ENCODE peak calls at places on chromosomes 2 and 18, in seven cellular contexts. W is WTC11, C is H1, H is K562, S is HepG2, E is GM12878, F is HCT116. J is an unnamed sample.

GRCh38 chr2:222561817-222562424 is 94.0 kb downstream of the FARSB start:
- DNase-seq in W (peak; percentile 56), S (peak; percentile 41), C (peak; percentile 70), F (peak; percentile 39), E (peak; percentile 13), H (peak; percentile 22), J (peak; percentile 71)

GRCh38 chr2:239830066-239830717 is 194.9 kb downstream of the NDUFA10 start:
- DNase-seq in E (no peak), W (no peak), C (peak; percentile 35), F (no peak), H (no peak), S (no peak), J (no peak)

GRCh38 chr2:237874585-237875161 is 15.2 kb downstream of the RAMP1 start:
- DNase-seq in S (no peak), W (no peak), F (no peak), H (no peak), C (no peak), E (no peak), J (no peak)

GRCh38 chr2:69242651-69243051 is 144.4 kb downstream of the GFPT1 start:
- DNase-seq in W (no peak), C (no peak), H (no peak), F (no peak), S (no peak), E (no peak), J (no peak)

GRCh38 chr2:42618972-42619371 is 50.5 kb downstream of the MTA3 start:
- DNase-seq in W (no peak), S (no peak), H (no peak), F (no peak), E (no peak), C (no peak), J (no peak)

GRCh38 chr2:27885656-27886055 is 4.5 kb downstream of the RBKS start:
- DNase-seq in H (no peak), W (no peak), C (no peak), E (no peak), S (no peak), F (no peak), J (no peak)

GRCh38 chr2:110642360-110642759 is 35.5 kb downstream of the BUB1 start:
- DNase-seq in W (no peak), C (no peak), H (no peak), E (no peak), F (no peak), S (no peak), J (no peak)

GRCh38 chr18:45864081-45864480 is 38.6 kb downstream of the SIGLEC15 start:
- DNase-seq in F (no peak), E (no peak), W (no peak), H (no peak), S (no peak), C (no peak), J (no peak)

GRCh38 chr2:54771166-54771565 is 47.7 kb downstream of the EML6 start:
- DNase-seq in E (no peak), C (no peak), W (no peak), H (no peak), S (no peak), F (peak; percentile 70), J (no peak)

GRCh38 chr2:9984217-9984739 is 32.8 kb downstream of the GRHL1 start:
- DNase-seq in W (no peak), F (peak; percentile 47), H (peak; percentile 61), E (peak; percentile 13), C (no peak), S (peak; percentile 38), J (peak; percentile 74)

GRCh38 chr2:100653449-100654045 is 90.8 kb downstream of the PDCL3 start:
- DNase-seq in F (no peak), H (no peak), S (no peak), C (peak; percentile 29), W (no peak), E (no peak), J (no peak)

GRCh38 chr18:36176739-36177138 is 10.6 kb upstream of the MOCOS start:
- DNase-seq in S (no peak), W (no peak), C (no peak), H (no peak), E (no peak), F (no peak), J (no peak)

DNA sequence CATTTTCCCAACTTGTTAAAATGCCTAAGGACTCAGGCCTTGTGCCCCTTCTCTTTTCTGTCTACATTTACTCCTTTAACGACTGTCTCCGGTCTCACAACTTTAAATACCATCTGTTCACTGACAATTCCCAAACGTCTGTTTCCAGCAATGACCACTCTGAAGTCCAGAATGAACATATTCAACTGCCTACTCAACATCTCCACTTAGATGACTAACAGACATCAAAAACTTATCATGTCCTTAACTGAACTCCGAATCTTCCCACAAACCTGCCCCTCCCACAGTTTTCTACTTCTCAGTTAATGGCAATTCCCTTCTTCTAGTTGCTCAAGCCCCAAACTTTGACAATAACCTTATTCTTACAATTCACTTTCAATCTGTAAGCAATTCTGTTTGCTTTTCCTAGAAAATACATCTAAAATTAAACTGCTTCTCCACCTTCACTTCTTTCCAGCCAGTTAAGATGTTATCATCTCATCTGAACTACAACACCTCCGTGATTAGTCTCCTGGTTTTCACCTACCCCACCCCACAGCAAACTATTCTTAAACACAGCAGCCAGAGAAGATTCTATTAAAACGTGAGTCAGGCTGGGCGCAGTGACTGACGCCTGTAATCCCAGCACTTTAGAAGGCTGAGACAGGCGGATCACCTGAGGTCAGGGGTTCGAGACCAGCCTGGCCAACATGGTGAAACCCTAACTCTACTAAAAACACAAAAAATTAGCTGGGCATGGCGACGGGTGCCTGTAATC is 2.9 kb downstream of the C1D start:
- DNase-seq in S (no peak), H (no peak), C (no peak), W (no peak), E (no peak), F (no peak), J (no peak)
- TF ChIP-seq SP1 in S (no peak), H (no peak), C (no peak), W (no peak), E (no peak), F (no peak), J (no peak)

GRCh38 chr2:58042486-58042970 is 4.1 kb upstream of the VRK2 start:
- DNase-seq in F (peak; percentile 92), C (no peak), S (peak; percentile 95), W (no peak), E (no peak), H (no peak), J (no peak)
- TF ChIP-seq SP1 in F (peak; percentile 74), C (no peak), S (no peak), W (no peak), E (no peak), H (no peak), J (no peak)

DNA sequence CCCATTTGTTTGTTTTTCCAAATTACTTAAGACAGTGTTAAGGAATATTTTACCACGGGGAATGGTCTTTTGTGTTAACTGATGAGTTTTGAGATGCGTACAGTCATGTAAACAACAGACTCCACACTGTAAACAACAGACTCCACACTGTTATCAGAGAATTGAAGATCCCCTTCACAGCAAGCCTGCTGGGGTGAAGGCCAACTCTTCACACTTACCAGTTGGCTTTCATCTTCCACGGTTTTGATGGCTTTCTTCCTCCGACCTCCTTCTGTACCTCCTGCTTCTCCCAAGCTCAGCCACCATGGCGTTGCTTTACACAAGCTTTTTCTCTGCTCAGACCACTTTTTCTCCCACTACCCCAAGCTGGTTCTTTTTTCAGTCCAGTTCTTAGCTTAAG is 166.8 kb downstream of the TMEM200C start:
- DNase-seq in F (no peak), C (no peak), W (no peak), S (no peak), H (no peak), E (no peak), J (no peak)
- TF ChIP-seq SP1 in F (no peak), C (no peak), W (no peak), S (no peak), H (no peak), E (no peak), J (no peak)

GRCh38 chr2:233413529-233414272 is 59.4 kb downstream of the DGKD start:
- DNase-seq in H (no peak), W (no peak), S (peak; percentile 29), C (peak; percentile 22), F (peak; percentile 83), E (no peak), J (no peak)

GRCh38 chr2:233416199-233416598 is 61.9 kb downstream of the DGKD start:
- DNase-seq in S (no peak), F (no peak), E (no peak), H (no peak), W (no peak), C (peak; percentile 20), J (no peak)

GRCh38 chr2:233414273-233414654 is 60.0 kb downstream of the DGKD start:
- DNase-seq in E (no peak), S (no peak), H (no peak), C (peak; percentile 34), W (no peak), F (peak; percentile 50), J (no peak)

GRCh38 chr2:233416706-233417105 is 62.4 kb downstream of the DGKD start:
- DNase-seq in W (no peak), H (no peak), S (no peak), F (no peak), E (no peak), C (peak; percentile 35), J (no peak)

DNA sequence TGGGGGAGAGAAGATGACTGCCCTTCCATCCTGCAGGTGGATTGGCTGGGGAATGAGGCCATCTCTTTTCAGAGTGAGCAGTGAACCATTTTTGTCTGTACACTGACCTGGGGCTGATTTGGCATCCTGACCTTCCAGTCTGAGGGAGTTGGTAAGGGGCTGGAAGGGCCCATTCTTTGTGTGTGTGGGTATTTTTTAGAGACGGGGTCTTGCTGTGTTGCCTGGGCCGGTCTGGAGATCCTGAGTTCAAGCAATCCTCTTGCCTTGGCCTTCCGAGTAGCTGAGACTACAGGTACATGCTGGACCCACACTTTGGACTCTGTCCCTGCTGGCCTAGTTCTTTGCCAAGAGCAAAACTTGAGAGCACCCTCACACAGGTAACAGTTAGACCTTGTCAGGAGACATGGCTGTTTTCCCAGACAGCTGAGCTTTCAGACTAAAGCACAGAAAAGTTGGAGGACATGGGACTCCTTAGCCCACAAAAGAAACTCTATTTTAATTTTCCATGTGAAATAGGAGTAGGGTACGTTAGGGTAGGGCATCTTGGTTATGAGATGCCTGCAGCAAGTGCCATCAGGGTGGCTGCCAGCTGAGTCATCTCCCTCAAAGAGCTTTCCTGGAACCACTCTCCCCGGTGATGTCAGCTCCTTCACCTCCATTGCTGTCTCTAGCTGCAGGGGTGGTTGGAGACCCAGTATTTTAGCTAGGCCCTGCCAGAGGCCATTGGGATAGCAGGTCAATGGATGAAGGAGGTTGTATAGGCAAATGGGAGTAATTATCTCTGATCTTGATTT is 60.7 kb downstream of the DGKD start:
- DNase-seq in W (no peak), F (peak; percentile 43), S (no peak), C (peak; percentile 20), H (no peak), E (no peak), J (no peak)
- TF ChIP-seq SP1 in W (no peak), F (peak; percentile 52), S (no peak), C (no peak), H (no peak), E (no peak), J (no peak)

DNA sequence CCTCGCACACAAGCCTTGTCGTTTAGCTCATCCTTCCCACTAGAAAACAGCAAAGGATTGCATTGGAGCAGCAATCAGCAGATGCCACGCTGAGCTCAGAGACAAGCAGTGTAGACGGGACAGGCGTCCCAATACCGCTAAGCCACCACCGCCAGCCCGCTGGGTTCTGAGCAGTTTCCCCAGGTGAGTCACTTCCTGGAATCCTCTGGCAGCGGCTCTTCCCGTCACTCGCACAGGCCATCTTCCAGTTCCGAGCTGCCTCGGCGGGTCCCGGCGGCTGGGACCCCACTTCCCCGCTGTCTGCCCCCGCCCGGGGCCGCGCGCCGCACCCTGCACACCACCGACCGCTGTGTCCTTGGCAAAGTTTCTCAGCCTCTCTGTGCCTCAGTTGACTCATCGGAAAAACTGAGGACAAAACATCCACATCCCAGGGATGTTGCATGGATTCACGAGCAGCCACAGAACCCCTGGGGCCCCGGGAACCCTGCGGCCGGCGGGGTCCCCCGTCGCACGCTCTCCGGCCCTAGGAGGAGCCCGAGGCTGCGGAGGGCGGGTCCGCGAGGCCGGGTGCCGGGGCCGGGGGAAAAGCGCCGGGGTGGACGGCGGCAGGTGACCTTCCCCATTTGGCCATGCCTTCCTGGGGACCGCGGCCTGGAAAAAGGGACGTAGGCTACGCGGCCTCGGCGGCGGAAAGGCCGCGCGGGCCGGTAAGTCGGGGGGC is 576 bp downstream of the KDSR start:
- DNase-seq in E (no peak), C (peak; percentile 58), S (peak; percentile 64), W (peak; percentile 57), H (peak; percentile 45), F (peak; percentile 32), J (peak; percentile 30)
- TF ChIP-seq SP1 in E (no peak), C (no peak), S (no peak), W (no peak), H (no peak), F (peak; percentile 31), J (no peak)